ENCODE peak calls at places on chromosome 16, in nine cellular contexts. V, B, M, D, L, A, S, F and Z are unnamed samples.

GRCh38 chr16:24309222-24309905 is 53.2 kb downstream of the CACNG3 start:
- DNase-seq in V (no peak), B (no peak), M (peak), D (peak), L (peak), A (no peak), S (no peak), F (no peak), Z (no peak)

GRCh38 chr16:69711115-69711740 is 15.1 kb downstream of the NQO1 start:
- DNase-seq in V (no peak), B (no peak), M (no peak), D (peak), L (no peak), A (no peak), S (no peak), F (no peak), Z (no peak)

GRCh38 chr16:67547423-67548264 is 14.7 kb upstream of the CTCF start:
- DNase-seq in V (no peak), B (peak), M (no peak), D (no peak), L (no peak), A (no peak), S (peak), F (no peak), Z (no peak)

GRCh38 chr16:61289141-61289540 is 747.1 kb downstream of the CDH8 start:
- DNase-seq in V (no peak), B (no peak), M (no peak), D (no peak), L (no peak), A (no peak), S (no peak), F (no peak), Z (no peak)

GRCh38 chr16:621526-622105 is 9.2 kb upstream of the WFIKKN1 start:
- DNase-seq in V (no peak), B (no peak), M (peak), D (no peak), L (no peak), A (peak), S (peak), F (no peak), Z (no peak)

GRCh38 chr16:54201200-54201599 is 85.4 kb downstream of the IRX3 start:
- DNase-seq in V (no peak), B (no peak), M (no peak), D (no peak), L (no peak), A (no peak), S (no peak), F (no peak), Z (no peak)

GRCh38 chr16:83552193-83552592 is 255.6 kb upstream of the HSBP1 start:
- DNase-seq in V (no peak), B (no peak), M (no peak), D (peak), L (no peak), A (no peak), S (no peak), F (no peak), Z (no peak)

GRCh38 chr16:11350531-11351335 is 5.5 kb downstream of the RMI2 start:
- DNase-seq in V (no peak), B (no peak), M (peak), D (no peak), L (no peak), A (no peak), S (peak), F (no peak), Z (no peak)

GRCh38 chr16:58371841-58372240 is 20.4 kb upstream of the GINS3 start:
- DNase-seq in V (no peak), B (no peak), M (no peak), D (no peak), L (no peak), A (no peak), S (no peak), F (no peak), Z (no peak)

GRCh38 chr16:78034530-78034929 is 12.2 kb downstream of the CLEC3A start:
- DNase-seq in V (no peak), B (no peak), M (no peak), D (no peak), L (no peak), A (no peak), S (no peak), F (no peak), Z (no peak)

GRCh38 chr16:4426722-4427372 is 1.2 kb downstream of the DNAJA3 start:
- DNase-seq in V (no peak), B (no peak), M (no peak), D (no peak), L (no peak), A (no peak), S (no peak), F (no peak), Z (no peak)

GRCh38 chr16:11738742-11739544 is 3.7 kb downstream of the TXNDC11 start:
- DNase-seq in V (no peak), B (no peak), M (no peak), D (no peak), L (no peak), A (no peak), S (peak), F (no peak), Z (no peak)